ENCODE peak calls at places on chromosomes 3 and 15, in nine cellular contexts. One of them, this sample, is unnamed.
A peak's percentile ranks its signal among the peaks of the same experiment; 100 is the strongest.

GRCh38 chr15:75097939-75098338 is 74.5 kb downstream of the PPCDC start:
- DNase-seq in NCI-H1436: no peak
- DNase-seq in HCT116: no peak
- DNase-seq in NCI-H446: no peak
- DNase-seq in amniotic epithelial cell: no peak
- DNase-seq in germinal center: no peak
- DNase-seq in GM23248: no peak
- DNase-seq in upper lobe of right lung: no peak
- DNase-seq in RWPE1: no peak
- DNase-seq in this sample: no peak

GRCh38 chr3:139846729-139847128 is 88.3 kb upstream of the CLSTN2 start:
- DNase-seq in NCI-H1436: peak; percentile 98
- DNase-seq in HCT116: no peak
- DNase-seq in NCI-H446: no peak
- DNase-seq in amniotic epithelial cell: no peak
- DNase-seq in germinal center: no peak
- DNase-seq in GM23248: no peak
- DNase-seq in upper lobe of right lung: no peak
- DNase-seq in RWPE1: no peak
- DNase-seq in this sample: no peak

GRCh38 chr15:66359740-66360139 is 3.3 kb upstream of the TIPIN start:
- DNase-seq in NCI-H1436: no peak
- DNase-seq in HCT116: peak; percentile 43
- DNase-seq in NCI-H446: no peak
- DNase-seq in amniotic epithelial cell: peak; percentile 40
- DNase-seq in germinal center: peak; percentile 11
- DNase-seq in GM23248: no peak
- DNase-seq in upper lobe of right lung: no peak
- DNase-seq in RWPE1: peak; percentile 59
- DNase-seq in this sample: no peak

GRCh38 chr15:29696950-29697738 is 125.1 kb downstream of the TJP1 start:
- DNase-seq in NCI-H1436: no peak
- DNase-seq in HCT116: no peak
- DNase-seq in NCI-H446: no peak
- DNase-seq in amniotic epithelial cell: no peak
- DNase-seq in germinal center: no peak
- DNase-seq in GM23248: no peak
- DNase-seq in upper lobe of right lung: no peak
- DNase-seq in RWPE1: no peak
- DNase-seq in this sample: no peak

GRCh38 chr3:133924041-133924440 is 28.4 kb upstream of the RAB6B start:
- DNase-seq in NCI-H1436: no peak
- DNase-seq in HCT116: no peak
- DNase-seq in NCI-H446: no peak
- DNase-seq in amniotic epithelial cell: no peak
- DNase-seq in germinal center: no peak
- DNase-seq in GM23248: no peak
- DNase-seq in upper lobe of right lung: no peak
- DNase-seq in RWPE1: no peak
- DNase-seq in this sample: no peak

GRCh38 chr3:138202945-138203701 is 16.0 kb downstream of the ARMC8 start:
- DNase-seq in NCI-H1436: no peak
- DNase-seq in HCT116: no peak
- DNase-seq in NCI-H446: no peak
- DNase-seq in amniotic epithelial cell: no peak
- DNase-seq in germinal center: no peak
- DNase-seq in GM23248: no peak
- DNase-seq in upper lobe of right lung: no peak
- DNase-seq in RWPE1: no peak
- DNase-seq in this sample: no peak

GRCh38 chr3:27509376-27509775 is 25.2 kb upstream of the SLC4A7 start:
- DNase-seq in NCI-H1436: no peak
- DNase-seq in HCT116: no peak
- DNase-seq in NCI-H446: no peak
- DNase-seq in amniotic epithelial cell: no peak
- DNase-seq in germinal center: no peak
- DNase-seq in GM23248: no peak
- DNase-seq in upper lobe of right lung: no peak
- DNase-seq in RWPE1: no peak
- DNase-seq in this sample: no peak

GRCh38 chr3:143526016-143526540 is 322.2 kb downstream of the SLC9A9 start:
- DNase-seq in NCI-H1436: no peak
- DNase-seq in HCT116: no peak
- DNase-seq in NCI-H446: no peak
- DNase-seq in amniotic epithelial cell: peak; percentile 47
- DNase-seq in germinal center: no peak
- DNase-seq in GM23248: peak; percentile 60
- DNase-seq in upper lobe of right lung: no peak
- DNase-seq in RWPE1: no peak
- DNase-seq in this sample: no peak

GRCh38 chr3:117763561-117763960 is 1054.0 kb downstream of the TUSC7 start:
- DNase-seq in NCI-H1436: no peak
- DNase-seq in HCT116: no peak
- DNase-seq in NCI-H446: no peak
- DNase-seq in amniotic epithelial cell: no peak
- DNase-seq in germinal center: no peak
- DNase-seq in GM23248: no peak
- DNase-seq in upper lobe of right lung: no peak
- DNase-seq in RWPE1: no peak
- DNase-seq in this sample: no peak

GRCh38 chr3:125357032-125357658 is 18.0 kb downstream of the ZNF148 start:
- DNase-seq in NCI-H1436: no peak
- DNase-seq in HCT116: no peak
- DNase-seq in NCI-H446: no peak
- DNase-seq in amniotic epithelial cell: no peak
- DNase-seq in germinal center: peak; percentile 80
- DNase-seq in GM23248: peak; percentile 70
- DNase-seq in upper lobe of right lung: peak; percentile 80
- DNase-seq in RWPE1: peak; percentile 10
- DNase-seq in this sample: peak; percentile 21

GRCh38 chr3:52529376-52530333 is 4.0 kb downstream of the NT5DC2 start:
- DNase-seq in NCI-H1436: no peak
- DNase-seq in HCT116: no peak
- DNase-seq in NCI-H446: no peak
- DNase-seq in amniotic epithelial cell: peak; percentile 63
- DNase-seq in germinal center: no peak
- DNase-seq in GM23248: peak; percentile 42
- DNase-seq in upper lobe of right lung: peak; percentile 54
- DNase-seq in RWPE1: no peak
- DNase-seq in this sample: peak; percentile 47

GRCh38 chr15:70892912-70893560 is 410 bp downstream of the LRRC49 start:
- DNase-seq in NCI-H1436: no peak
- DNase-seq in HCT116: no peak
- DNase-seq in NCI-H446: no peak
- DNase-seq in amniotic epithelial cell: peak; percentile 57
- DNase-seq in germinal center: no peak
- DNase-seq in GM23248: peak; percentile 86
- DNase-seq in upper lobe of right lung: no peak
- DNase-seq in RWPE1: peak; percentile 49
- DNase-seq in this sample: no peak

GRCh38 chr15:32872606-32873291 is 154.9 kb downstream of the GREM1 start:
- DNase-seq in NCI-H1436: no peak
- DNase-seq in HCT116: no peak
- DNase-seq in NCI-H446: no peak
- DNase-seq in amniotic epithelial cell: peak; percentile 37
- DNase-seq in germinal center: no peak
- DNase-seq in GM23248: peak; percentile 58
- DNase-seq in upper lobe of right lung: no peak
- DNase-seq in RWPE1: no peak
- DNase-seq in this sample: no peak

GRCh38 chr3:8303466-8303865 is 198.2 kb upstream of the LMCD1 start:
- DNase-seq in NCI-H1436: no peak
- DNase-seq in HCT116: no peak
- DNase-seq in NCI-H446: no peak
- DNase-seq in amniotic epithelial cell: no peak
- DNase-seq in germinal center: no peak
- DNase-seq in GM23248: peak; percentile 25
- DNase-seq in upper lobe of right lung: no peak
- DNase-seq in RWPE1: no peak
- DNase-seq in this sample: no peak

GRCh38 chr3:126340943-126341754 is 16.1 kb downstream of the KLF15 start:
- DNase-seq in NCI-H1436: no peak
- DNase-seq in HCT116: no peak
- DNase-seq in NCI-H446: no peak
- DNase-seq in amniotic epithelial cell: no peak
- DNase-seq in germinal center: no peak
- DNase-seq in GM23248: no peak
- DNase-seq in upper lobe of right lung: peak; percentile 41
- DNase-seq in RWPE1: no peak
- DNase-seq in this sample: no peak

GRCh38 chr3:46482632-46483311 is 15.0 kb upstream of the RTP3 start:
- DNase-seq in NCI-H1436: no peak
- DNase-seq in HCT116: no peak
- DNase-seq in NCI-H446: no peak
- DNase-seq in amniotic epithelial cell: peak; percentile 43
- DNase-seq in germinal center: no peak
- DNase-seq in GM23248: peak; percentile 76
- DNase-seq in upper lobe of right lung: no peak
- DNase-seq in RWPE1: peak; percentile 24
- DNase-seq in this sample: no peak

GRCh38 chr3:159854500-159855124 is 134.0 kb upstream of the IL12A start:
- DNase-seq in NCI-H1436: no peak
- DNase-seq in HCT116: peak; percentile 59
- DNase-seq in NCI-H446: no peak
- DNase-seq in amniotic epithelial cell: peak; percentile 98
- DNase-seq in germinal center: no peak
- DNase-seq in GM23248: peak; percentile 95
- DNase-seq in upper lobe of right lung: no peak
- DNase-seq in RWPE1: peak; percentile 89
- DNase-seq in this sample: no peak

GRCh38 chr3:47870156-47870555 is 67.2 kb downstream of the DHX30 start:
- DNase-seq in NCI-H1436: no peak
- DNase-seq in HCT116: no peak
- DNase-seq in NCI-H446: no peak
- DNase-seq in amniotic epithelial cell: peak; percentile 20
- DNase-seq in germinal center: no peak
- DNase-seq in GM23248: peak; percentile 47
- DNase-seq in upper lobe of right lung: no peak
- DNase-seq in RWPE1: no peak
- DNase-seq in this sample: no peak

GRCh38 chr3:134517796-134518195 is 31.9 kb downstream of the CEP63 start:
- DNase-seq in NCI-H1436: no peak
- DNase-seq in HCT116: no peak
- DNase-seq in NCI-H446: no peak
- DNase-seq in amniotic epithelial cell: no peak
- DNase-seq in germinal center: no peak
- DNase-seq in GM23248: peak; percentile 46
- DNase-seq in upper lobe of right lung: no peak
- DNase-seq in RWPE1: no peak
- DNase-seq in this sample: no peak

This sample was measured in C1 segment of cervical spinal cord.